ENCODE peak calls at places on chromosome 15, in seven cellular contexts. M is dorsolateral prefrontal cortex, L is A549, F is NCI-H774, G is progenitor cell of endocrine pancreas, J is A172, O is GM04504. Q is an unnamed sample.
A peak's percentile ranks its signal among the peaks of the same experiment; 100 is the strongest.

GRCh38 chr15:84648539-84648938 is 5.5 kb downstream of the WDR73 start:
- DNase-seq in M (no peak), L (no peak), F (no peak), G (no peak), J (no peak), O (no peak), Q (no peak)

GRCh38 chr15:52171386-52171785 is 19.8 kb downstream of the GNB5 start:
- DNase-seq in M (no peak), L (no peak), F (no peak), G (no peak), J (no peak), O (no peak), Q (no peak)

GRCh38 chr15:48560321-48561051 is 85.0 kb downstream of the FBN1 start:
- DNase-seq in M (no peak), L (no peak), F (no peak), G (no peak), J (no peak), O (no peak), Q (no peak)

GRCh38 chr15:68989876-68990754 is 24.4 kb upstream of the NOX5 start:
- DNase-seq in M (no peak), L (no peak), F (no peak), G (no peak), J (no peak), O (no peak), Q (no peak)

GRCh38 chr15:40844543-40844981 is 714 bp downstream of the SPINT1 start:
- DNase-seq in M (no peak), L (no peak), F (no peak), G (peak; percentile 43), J (no peak), O (no peak), Q (peak; percentile 43)

GRCh38 chr15:41994171-41994650 is 21.9 kb upstream of the EHD4 start:
- DNase-seq in M (no peak), L (no peak), F (no peak), G (no peak), J (no peak), O (no peak), Q (no peak)

GRCh38 chr15:29917600-29918597 is 95.6 kb upstream of the TJP1 start:
- DNase-seq in M (no peak), L (no peak), F (no peak), G (no peak), J (no peak), O (no peak), Q (no peak)

GRCh38 chr15:39195988-39196486 is 384.8 kb upstream of the THBS1 start:
- DNase-seq in M (no peak), L (peak; percentile 43), F (no peak), G (no peak), J (peak; percentile 80), O (peak; percentile 86), Q (no peak)